ENCODE peak calls at places on chromosomes 6 and 20, in seven cellular contexts. W is WERI-Rb-1, T is neuronal stem cell, C is psoas muscle, L is cardiac muscle cell, P is vagina, I is right atrium auricular region. Q is an unnamed sample. For H3K36me3, the result is how much of the 10 kb centered on the place peaks cover.

GRCh38 chr6:131035582-131035981 is 27.5 kb downstream of the EPB41L2 start:
- DNase-seq in C (no peak), T (no peak), P (no peak), W (no peak), I (no peak), L (no peak), Q (no peak)

GRCh38 chr6:40789143-40789764 is 202.1 kb upstream of the LRFN2 start:
- DNase-seq in I (no peak), C (no peak), T (no peak), P (no peak), W (peak), L (peak), Q (no peak)

GRCh38 chr6:159988983-159989454 is 20.1 kb downstream of the IGF2R start:
- DNase-seq in L (peak), P (no peak), T (no peak), I (no peak), C (no peak), W (no peak), Q (no peak)

GRCh38 chr6:149166324-149166723 is 151.2 kb upstream of the TAB2 start:
- DNase-seq in L (peak), P (no peak), I (no peak), W (no peak), C (no peak), T (no peak), Q (peak)

GRCh38 chr6:24861934-24862333 is 63.2 kb upstream of the ARMH2 start:
- DNase-seq in T (no peak), P (no peak), I (no peak), L (no peak), C (no peak), W (no peak), Q (no peak)

GRCh38 chr6:38262041-38262440 is 377.7 kb downstream of the BTBD9 start:
- DNase-seq in P (no peak), W (no peak), T (peak), I (no peak), C (no peak), L (peak), Q (peak)

GRCh38 chr20:61866165-61866564 is 199.5 kb downstream of the TAF4 start:
- DNase-seq in L (no peak), T (no peak), I (no peak), W (no peak), P (no peak), C (no peak), Q (no peak)

GRCh38 chr6:15392182-15392581 is 146.3 kb downstream of the JARID2 start:
- DNase-seq in P (no peak), L (no peak), I (no peak), T (no peak), C (no peak), W (peak), Q (no peak)

GRCh38 chr6:107304421-107305025 is 154.8 kb downstream of the PDSS2 start:
- DNase-seq in T (no peak), L (no peak), W (no peak), I (no peak), C (no peak), P (no peak), Q (no peak)

GRCh38 chr6:141195251-141195832 is 937.4 kb upstream of the GJE1 start:
- DNase-seq in W (no peak), I (no peak), L (no peak), T (no peak), C (no peak), P (no peak), Q (no peak)

GRCh38 chr6:136738178-136739057 is 53.9 kb downstream of the MAP3K5 start:
- DNase-seq in I (no peak), P (no peak), L (peak), T (no peak), W (no peak), C (no peak), Q (no peak)

GRCh38 chr6:158593670-158594069 is 33.8 kb downstream of the TMEM181 start:
- DNase-seq in I (no peak), L (no peak), W (no peak), C (no peak), T (no peak), P (no peak), Q (peak)

GRCh38 chr20:56956536-56956935 is 309.9 kb downstream of the BMP7 start:
- DNase-seq in I (no peak), C (no peak), L (no peak), P (no peak), T (no peak), W (no peak), Q (no peak)

GRCh38 chr20:33812673-33813462 is 1.7 kb downstream of the CHMP4B start:
- DNase-seq in T (no peak), I (no peak), C (no peak), P (no peak), W (no peak), L (no peak), Q (no peak)

GRCh38 chr6:84249724-84250123 is 22.3 kb upstream of the CEP162 start:
- DNase-seq in P (no peak), T (no peak), L (peak), W (no peak), I (no peak), C (no peak), Q (no peak)

GRCh38 chr6:43575105-43575771 is 600 bp downstream of the XPO5 start:
- DNase-seq in P (no peak), T (peak), W (peak), C (no peak), L (peak), I (no peak), Q (no peak)

GRCh38 chr20:21089421-21089820 is 16.7 kb downstream of the LINC00237 start:
- DNase-seq in T (no peak), C (no peak), P (no peak), I (no peak), W (no peak), L (no peak), Q (peak)

GRCh38 chr6:103707596-103708325 is 1152.0 kb downstream of the HACE1 start:
- DNase-seq in I (no peak), P (no peak), W (no peak), T (no peak), C (no peak), L (no peak), Q (no peak)

GRCh38 chr20:42435230-42435629 is 754.5 kb downstream of the PTPRT start:
- DNase-seq in P (no peak), T (no peak), C (no peak), W (no peak), I (no peak), L (no peak), Q (no peak)

GRCh38 chr6:102327697-102328227 is 934.3 kb downstream of the GRIK2 start:
- DNase-seq in I (no peak), T (no peak), C (no peak), L (no peak), W (no peak), P (no peak), Q (no peak)

GRCh38 chr6:26251354-26252081 is 113.5 kb upstream of the BTN3A2 start:
- DNase-seq in W (no peak), T (peak), I (no peak), L (peak), P (no peak), C (no peak), Q (peak)

GRCh38 chr20:103456-103855 is 16.0 kb downstream of the DEFB125 start:
- DNase-seq in W (no peak), C (no peak), P (no peak), L (no peak), I (no peak), T (no peak), Q (no peak)

GRCh38 chr6:54718541-54719023 is 128.0 kb upstream of the FAM83B start:
- DNase-seq in P (no peak), L (no peak), T (no peak), C (no peak), I (no peak), W (no peak), Q (no peak)

GRCh38 chr20:48732081-48732829 is 95.5 kb downstream of the PREX1 start:
- DNase-seq in W (no peak), T (no peak), P (no peak), C (no peak), I (no peak), L (no peak), Q (no peak)

GRCh38 chr6:111011360-111012142 is 29.7 kb downstream of the RPF2 start:
- DNase-seq in I (no peak), C (no peak), W (no peak), L (peak), P (no peak), T (peak), Q (no peak)

GRCh38 chr20:45419188-45420091 is 3.5 kb downstream of the PIGT start:
- DNase-seq in L (peak), P (no peak), W (no peak), I (peak), T (no peak), C (peak), Q (peak)

GRCh38 chr6:154479388-154480143 is 30.9 kb downstream of the CNKSR3 start:
- DNase-seq in T (no peak), L (peak), P (no peak), C (no peak), I (no peak), W (no peak), Q (peak)

GRCh38 chr6:98973571-98973970 is 25.8 kb upstream of the FBXL4 start:
- DNase-seq in C (no peak), W (no peak), I (no peak), P (no peak), T (no peak), L (no peak), Q (no peak)

GRCh38 chr6:159695984-159696383 is 2.9 kb upstream of the SOD2 start:
- DNase-seq in L (no peak), T (no peak), C (no peak), I (no peak), W (no peak), P (no peak), Q (no peak)

GRCh38 chr20:64104667-64105451 is 2.5 kb downstream of the NPBWR2 start:
- DNase-seq in W (no peak), T (no peak), P (no peak), L (no peak), C (peak), I (no peak), Q (no peak)

GRCh38 chr6:165800337-165800736 is 137.3 kb upstream of the PDE10A start:
- DNase-seq in T (no peak), I (no peak), W (no peak), C (no peak), P (no peak), L (peak), Q (no peak)

GRCh38 chr6:75546401-75546800 is 52.8 kb upstream of the FILIP1 start:
- DNase-seq in W (no peak), C (no peak), T (no peak), P (no peak), I (no peak), L (peak), Q (peak)

GRCh38 chr6:150528648-150529285 is 70.9 kb upstream of the PLEKHG1 start:
- DNase-seq in I (no peak), W (no peak), T (peak), L (peak), P (no peak), C (peak), Q (no peak)

GRCh38 chr6:54115966-54116365 is 4.7 kb downstream of the MLIP start:
- DNase-seq in L (no peak), I (no peak), P (no peak), T (no peak), C (no peak), W (no peak), Q (no peak)

GRCh38 chr6:36222924-36223323 is 26.4 kb downstream of the BRPF3 start:
- DNase-seq in P (no peak), T (no peak), L (no peak), W (no peak), I (no peak), C (no peak), Q (no peak)
- H3K36me3 ChIP-seq in P (under half), T (under half), L (half or more), W (half or more), I (half or more), C (half or more), Q (half or more)

GRCh38 chr6:52574709-52575489 is 2.0 kb downstream of the TRAM2 start:
- DNase-seq in I (peak), L (no peak), P (no peak), T (no peak), C (peak), W (no peak), Q (peak)
- H3K27ac ChIP-seq in I (peak), L (peak), P (peak), T (no peak), C (peak), W (no peak), Q (peak)

GRCh38 chr6:152136449-152136825 is 329.0 kb downstream of the ESR1 start:
- DNase-seq in P (no peak), I (no peak), T (no peak), W (no peak), L (no peak), C (no peak), Q (peak)
- H3K36me3 ChIP-seq in P (under half), I (half or more), T (under half), W (under half), L (half or more), C (half or more), Q (under half)

DNA sequence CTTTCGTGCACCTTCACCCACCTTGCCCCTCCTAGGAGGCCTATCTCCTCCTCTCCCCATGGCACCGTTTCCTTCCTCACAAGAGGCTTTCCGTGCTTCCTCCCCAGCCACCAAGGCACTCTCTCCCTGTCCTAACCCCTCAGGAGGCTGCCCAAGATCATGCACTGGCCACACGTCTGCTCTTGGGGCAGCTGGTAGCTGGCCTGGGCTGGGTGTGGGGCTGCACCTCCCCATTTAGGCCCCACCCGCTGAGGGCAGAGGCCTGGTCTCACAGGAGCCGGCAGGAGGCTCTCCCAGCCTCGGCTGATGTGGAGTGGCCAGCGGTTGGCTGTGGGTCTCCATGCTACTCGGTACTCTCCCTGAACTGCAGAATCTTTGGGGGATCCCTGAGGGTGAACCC is 13.6 kb downstream of the NOL4L start:
- DNase-seq in L (no peak), P (no peak), I (no peak), T (no peak), C (no peak), W (no peak), Q (no peak)
- H3K27ac ChIP-seq in L (no peak), P (no peak), I (no peak), T (no peak), C (no peak), W (no peak), Q (no peak)

GRCh38 chr6:167236239-167236571 is 54.9 kb upstream of the UNC93A start:
- DNase-seq in C (no peak), I (no peak), W (peak), P (no peak), L (no peak), T (no peak), Q (no peak)
- H3K36me3 ChIP-seq in C (under half), I (under half), W (under half), P (under half), L (under half), T (under half), Q (under half)

GRCh38 chr6:3724451-3725144 is 26.9 kb downstream of the PXDC1 start:
- DNase-seq in P (no peak), C (no peak), L (no peak), I (no peak), T (no peak), W (no peak), Q (no peak)
- H3K27ac ChIP-seq in P (no peak), C (no peak), L (no peak), I (no peak), T (no peak), W (no peak), Q (no peak)

DNA sequence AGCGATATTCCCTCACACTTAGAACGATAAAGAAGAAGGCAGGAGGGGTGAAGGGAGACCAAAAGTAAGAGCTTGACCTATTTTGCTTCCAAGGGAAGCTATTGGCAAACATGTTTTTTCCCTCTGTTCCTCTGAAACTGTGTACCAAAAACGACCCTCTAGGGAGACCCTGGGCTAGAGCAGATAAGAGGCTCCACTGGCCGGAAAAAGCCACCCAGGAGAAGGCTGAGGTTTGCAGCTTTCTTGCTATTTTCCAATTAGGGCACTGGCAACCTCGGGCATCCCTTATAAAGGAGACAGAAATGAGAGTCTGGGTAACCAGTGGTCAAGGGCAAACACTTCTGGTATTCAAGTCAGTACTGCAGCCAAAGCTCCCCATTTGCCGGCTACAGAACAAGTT is 168.0 kb downstream of the KIF16B start:
- DNase-seq in I (no peak), L (no peak), W (no peak), P (no peak), T (no peak), C (no peak), Q (no peak)
- H3K36me3 ChIP-seq in I (under half), L (under half), W (under half), P (under half), T (under half), C (under half), Q (under half)

GRCh38 chr6:125819927-125820326 is 29.2 kb downstream of the NCOA7 start:
- DNase-seq in L (no peak), I (no peak), W (no peak), T (no peak), C (no peak), P (no peak), Q (no peak)

GRCh38 chr6:125823180-125823579 is 32.4 kb downstream of the NCOA7 start:
- DNase-seq in T (no peak), C (no peak), I (no peak), P (no peak), W (no peak), L (no peak), Q (no peak)

GRCh38 chr6:125824946-125825786 is 34.4 kb downstream of the NCOA7 start:
- DNase-seq in L (no peak), T (no peak), I (no peak), C (no peak), P (no peak), W (no peak), Q (no peak)

GRCh38 chr6:125818659-125819297 is 28.0 kb downstream of the NCOA7 start:
- DNase-seq in I (no peak), W (no peak), P (no peak), T (no peak), L (peak), C (no peak), Q (no peak)

GRCh38 chr6:125821825-125822281 is 31.1 kb downstream of the NCOA7 start:
- DNase-seq in T (no peak), I (no peak), P (no peak), L (no peak), W (no peak), C (no peak), Q (no peak)
- H3K27ac ChIP-seq in T (no peak), I (no peak), P (no peak), L (no peak), W (no peak), C (no peak), Q (no peak)

GRCh38 chr20:35663516-35663812 is 1.2 kb downstream of the CPNE1 start:
- DNase-seq in C (no peak), L (no peak), T (no peak), P (no peak), W (no peak), I (no peak), Q (no peak)

GRCh38 chr20:35660122-35660937 is 4.4 kb downstream of the CPNE1 start:
- DNase-seq in P (no peak), W (no peak), I (no peak), C (no peak), L (no peak), T (no peak), Q (no peak)

GRCh38 chr20:35661013-35661412 is 3.7 kb downstream of the CPNE1 start:
- DNase-seq in P (no peak), I (no peak), C (no peak), W (no peak), L (no peak), T (no peak), Q (no peak)

GRCh38 chr20:35662541-35662940 is 2.2 kb downstream of the CPNE1 start:
- DNase-seq in C (no peak), W (no peak), L (no peak), T (no peak), I (no peak), P (no peak), Q (no peak)

GRCh38 chr20:35661908-35662307 is 2.8 kb downstream of the CPNE1 start:
- DNase-seq in P (no peak), L (no peak), C (no peak), T (no peak), I (no peak), W (no peak), Q (no peak)
- H3K36me3 ChIP-seq in P (under half), L (under half), C (under half), T (under half), I (under half), W (under half), Q (under half)

DNA sequence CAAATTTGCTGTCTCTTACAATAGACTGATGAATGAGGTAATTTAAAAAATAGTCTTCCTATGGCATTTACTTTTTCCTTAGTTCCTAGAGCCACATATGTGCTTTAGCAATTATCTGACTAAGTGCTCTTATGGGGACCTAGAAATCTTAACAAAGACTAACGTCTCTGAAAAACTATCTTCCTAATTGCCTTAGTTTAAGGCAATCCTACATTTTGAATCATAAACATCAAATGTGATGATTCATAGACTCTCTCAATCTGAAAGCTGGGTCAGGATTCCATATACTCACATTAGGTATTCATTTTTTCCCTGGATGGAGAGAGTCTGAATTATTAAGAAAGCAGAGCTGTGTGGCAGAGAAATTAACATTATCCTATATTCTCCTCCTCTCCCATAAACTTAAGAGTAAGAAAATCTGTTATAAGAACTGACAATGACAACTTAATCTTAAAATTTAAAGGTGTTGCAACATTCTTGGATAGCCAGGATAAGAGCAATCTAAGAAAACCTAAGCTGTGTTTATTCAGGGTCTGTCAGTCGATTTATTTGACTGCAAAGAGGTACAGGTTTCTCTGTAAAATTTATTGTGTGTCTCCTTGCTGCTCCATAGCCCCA is 1.7 kb upstream of the PRL start:
- DNase-seq in P (no peak), W (no peak), T (no peak), I (no peak), L (no peak), C (no peak), Q (no peak)
- H3K27ac ChIP-seq in P (no peak), W (no peak), T (no peak), I (no peak), L (no peak), C (no peak), Q (no peak)

Q was measured in SJSA1.